ENCODE peak calls at places on chromosomes 12 and 14, in four cellular contexts. K is epithelial cell of esophagus, B is astrocyte of the spinal cord, C is brain microvascular endothelial cell. R is an unnamed sample.

GRCh38 chr12:121921106-121921505 is 2.7 kb downstream of the CFAP251 start:
- DNase-seq in K (no peak), B (no peak), C (no peak), R (no peak)

GRCh38 chr12:38543151-38543550 is 226.6 kb downstream of the ALG10B start:
- DNase-seq in K (peak), B (no peak), C (no peak), R (no peak)

GRCh38 chr14:103607039-103607668 is 21.9 kb upstream of the KLC1 start:
- DNase-seq in K (peak), B (peak), C (peak), R (peak)

GRCh38 chr12:70730675-70731180 is 93.5 kb upstream of the PTPRB start:
- DNase-seq in K (no peak), B (no peak), C (no peak), R (no peak)

GRCh38 chr12:13041224-13041623 is 3.0 kb upstream of the FAM234B start:
- DNase-seq in K (no peak), B (no peak), C (no peak), R (no peak)

GRCh38 chr12:31303466-31303865 is 22.5 kb downstream of the SINHCAF start:
- DNase-seq in K (no peak), B (no peak), C (no peak), R (no peak)

GRCh38 chr14:103549361-103550311 is 12.8 kb downstream of the BAG5 start:
- DNase-seq in K (no peak), B (no peak), C (no peak), R (no peak)

GRCh38 chr12:113515082-113515856 is 43.6 kb upstream of the LHX5 start:
- DNase-seq in K (no peak), B (no peak), C (no peak), R (no peak)

GRCh38 chr12:2876431-2877046 is 435 bp downstream of the FOXM1 start:
- DNase-seq in K (peak), B (peak), C (no peak), R (no peak)

GRCh38 chr14:69956970-69957369 is 77.8 kb downstream of the SMOC1 start:
- DNase-seq in K (no peak), B (no peak), C (no peak), R (no peak)

GRCh38 chr12:64147011-64147671 is 75.0 kb downstream of the KICS2 start:
- DNase-seq in K (no peak), B (no peak), C (no peak), R (no peak)

GRCh38 chr14:91149462-91149861 is 35.6 kb downstream of the DGLUCY start:
- DNase-seq in K (peak), B (peak), C (peak), R (peak)

GRCh38 chr12:65868133-65868705 is 43.9 kb downstream of the HMGA2 start:
- DNase-seq in K (peak), B (peak), C (peak), R (peak)

GRCh38 chr12:90333939-90334338 is 621.0 kb downstream of the CCER1 start:
- DNase-seq in K (peak), B (peak), C (peak), R (no peak)

GRCh38 chr14:61524936-61525292 is 170.4 kb upstream of the HIF1A start:
- DNase-seq in K (no peak), B (no peak), C (no peak), R (no peak)

GRCh38 chr12:71476513-71476912 is 36.9 kb downstream of the LGR5 start:
- DNase-seq in K (peak), B (peak), C (peak), R (peak)

GRCh38 chr12:93756295-93756694 is 79.1 kb downstream of the CRADD start:
- DNase-seq in K (no peak), B (no peak), C (no peak), R (no peak)

GRCh38 chr14:73780391-73780790 is 66.2 kb upstream of the PNMA1 start:
- DNase-seq in K (no peak), B (no peak), C (no peak), R (no peak)

GRCh38 chr14:45034730-45035129 is 49.2 kb upstream of the PRPF39 start:
- DNase-seq in K (no peak), B (no peak), C (no peak), R (no peak)

GRCh38 chr12:46556820-46557524 is 184.4 kb upstream of the SLC38A2 start:
- DNase-seq in K (peak), B (peak), C (peak), R (peak)

GRCh38 chr12:94327819-94328218 is 131.8 kb downstream of the CEP83 start:
- DNase-seq in K (peak), B (no peak), C (no peak), R (no peak)

GRCh38 chr14:34794217-34794616 is 79.8 kb upstream of the CFL2 start:
- DNase-seq in K (no peak), B (no peak), C (no peak), R (no peak)

GRCh38 chr12:110639336-110640178 is 25.6 kb downstream of the TCTN1 start:
- DNase-seq in K (peak), B (peak), C (peak), R (peak)

GRCh38 chr12:45730116-45730841 is 773 bp downstream of the ARID2 start:
- DNase-seq in K (peak), B (peak), C (peak), R (no peak)

GRCh38 chr12:104303538-104304151 is at the start of gene EID3:
- DNase-seq in K (peak), B (peak), C (peak), R (no peak)

GRCh38 chr12:46553266-46553665 is 180.7 kb upstream of the SLC38A2 start:
- DNase-seq in K (peak), B (peak), C (peak), R (no peak)

GRCh38 chr14:104196461-104197180 is 58.2 kb downstream of the KIF26A start:
- DNase-seq in K (no peak), B (no peak), C (no peak), R (no peak)

GRCh38 chr12:63826002-63826585 is 18.4 kb upstream of the SRGAP1 start:
- DNase-seq in K (peak), B (peak), C (peak), R (no peak)

GRCh38 chr14:92481386-92481785 is 32.2 kb upstream of the RIN3 start:
- DNase-seq in K (no peak), B (peak), C (peak), R (no peak)

GRCh38 chr14:31395119-31395518 is 25.2 kb downstream of the HEATR5A start:
- DNase-seq in K (no peak), B (no peak), C (no peak), R (no peak)

GRCh38 chr14:56210570-56210969 is 92.4 kb downstream of the PELI2 start:
- DNase-seq in K (no peak), B (no peak), C (no peak), R (no peak)

GRCh38 chr14:100662850-100663527 is 63.7 kb upstream of the DLK1 start:
- DNase-seq in K (peak), B (peak), C (peak), R (no peak)

GRCh38 chr12:28237423-28237822 is 47.2 kb downstream of the CCDC91 start:
- DNase-seq in K (peak), B (no peak), C (no peak), R (no peak)

GRCh38 chr12:6097384-6097783 is 27.1 kb downstream of the VWF start:
- DNase-seq in K (peak), B (peak), C (peak), R (no peak)

GRCh38 chr12:90576707-90577106 is 378.3 kb downstream of the CCER1 start:
- DNase-seq in K (no peak), B (no peak), C (no peak), R (no peak)

GRCh38 chr14:75877292-75877691 is 104.5 kb downstream of the TGFB3 start:
- DNase-seq in K (peak), B (peak), C (peak), R (no peak)

GRCh38 chr14:101121399-101122113 is 218.0 kb upstream of the RTL1 start:
- DNase-seq in K (no peak), B (no peak), C (no peak), R (no peak)

GRCh38 chr12:51891843-51892242 is 3.9 kb downstream of the ANKRD33 start:
- DNase-seq in K (no peak), B (no peak), C (no peak), R (no peak)
- TF ChIP-seq CTCF in K (no peak), B (peak), C (peak), R (peak)

GRCh38 chr14:32896979-32897723 is 41.5 kb upstream of the NPAS3 start:
- DNase-seq in K (no peak), B (peak), C (peak), R (peak)
- H3K4me3 ChIP-seq in K (no peak), B (peak), C (peak), R (peak)

GRCh38 chr14:71322660-71323250 is 415.5 kb downstream of the PCNX1 start:
- DNase-seq in K (peak), B (peak), C (peak), R (no peak)
- TF ChIP-seq CTCF in K (peak), B (peak), C (peak), R (peak)

GRCh38 chr14:65229431-65230286 is 127.3 kb upstream of the MAX start:
- DNase-seq in K (no peak), B (peak), C (no peak), R (no peak)
- H3K4me3 ChIP-seq in K (peak), B (no peak), C (peak), R (no peak)

DNA sequence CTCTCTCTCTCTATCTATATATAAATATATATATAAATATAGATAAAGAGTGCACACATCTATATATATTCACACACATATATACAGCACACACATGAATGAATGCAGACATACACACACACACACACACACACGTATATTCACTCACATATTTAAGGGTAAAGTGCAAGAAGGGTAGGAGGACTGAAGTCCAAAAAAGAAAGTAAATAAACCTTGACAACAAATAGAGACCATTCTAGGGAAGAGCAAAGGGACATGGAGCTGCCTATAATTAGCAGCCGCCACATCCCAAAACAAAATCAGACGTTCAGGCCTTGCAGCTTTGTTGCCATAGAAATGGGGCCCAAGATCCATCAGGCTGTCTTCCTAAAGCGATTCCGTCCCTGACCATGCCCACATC is 703.4 kb upstream of the TBX3 start:
- DNase-seq in K (no peak), B (no peak), C (no peak), R (no peak)
- TF ChIP-seq CTCF in K (no peak), B (no peak), C (no peak), R (no peak)